ENCODE peak calls at places on chromosomes 16 and 17, in ten cellular contexts. W is fibroblast of pulmonary artery; S is A549; T is hippocampal formation; O is stimulated activated CD4-positive, alpha-beta T cell treated with anti-CD3 and anti-CD28 coated beads, Interleukin-1b, Interleukin-23, amount 100 ng/mL, for 4 hours; H is posterior cingulate gyrus; V is NCI-H187 treated with DMSO at 0.1 percent for 48 hours; K is activated CD4-positive, CD25-positive, alpha-beta regulatory T cell; Y is mucosa of gallbladder; X is activated T-cell treated with anti-CD3 and anti-CD28 coated beads for 1 hour. Q is an unnamed sample.

GRCh38 chr16:17784073-17784472 is 313.3 kb upstream of the XYLT1 start:
- DNase-seq in V (no peak), S (peak), Y (no peak), T (no peak), X (no peak), O (no peak), W (peak), K (no peak), H (no peak), Q (no peak)

GRCh38 chr16:709651-710499 is 4.3 kb upstream of the FBXL16 start:
- DNase-seq in O (no peak), V (peak), W (peak), Y (no peak), X (no peak), H (peak), K (no peak), T (peak), S (peak), Q (peak)

GRCh38 chr17:42536048-42536371 is at the start of gene NAGLU:
- DNase-seq in S (peak), H (peak), Y (peak), O (peak), K (peak), X (peak), W (peak), V (no peak), T (peak), Q (peak)

GRCh38 chr16:85426806-85427205 is 186.3 kb upstream of the GSE1 start:
- DNase-seq in S (no peak), O (no peak), X (no peak), H (no peak), W (no peak), K (no peak), T (no peak), Y (no peak), V (no peak), Q (no peak)

GRCh38 chr16:48912360-48912759 is 302.4 kb upstream of the N4BP1 start:
- DNase-seq in K (no peak), H (no peak), V (no peak), S (no peak), O (no peak), X (no peak), W (no peak), T (no peak), Y (no peak), Q (no peak)

GRCh38 chr17:76956846-76957540 is 88.8 kb downstream of the MGAT5B start:
- DNase-seq in K (no peak), W (no peak), V (no peak), T (no peak), X (no peak), H (no peak), Y (no peak), S (no peak), O (no peak), Q (no peak)

GRCh38 chr17:52505601-52506000 is 347.1 kb upstream of the CA10 start:
- DNase-seq in V (no peak), S (no peak), W (no peak), O (no peak), X (no peak), H (no peak), K (no peak), T (no peak), Y (no peak), Q (no peak)

GRCh38 chr16:84677849-84678248 is 22.0 kb upstream of the USP10 start:
- DNase-seq in X (no peak), S (no peak), V (no peak), K (no peak), O (no peak), Y (no peak), T (no peak), W (no peak), H (no peak), Q (no peak)

GRCh38 chr17:65472602-65473001 is 88.8 kb downstream of the AXIN2 start:
- DNase-seq in K (no peak), H (no peak), S (no peak), V (no peak), X (no peak), T (no peak), W (peak), Y (peak), O (no peak), Q (no peak)

GRCh38 chr17:61813211-61813610 is 50.1 kb downstream of the BRIP1 start:
- DNase-seq in Y (no peak), W (peak), S (no peak), X (no peak), T (no peak), V (no peak), H (no peak), K (no peak), O (no peak), Q (no peak)

GRCh38 chr17:79922161-79922569 is 82.9 kb upstream of the CBX4 start:
- DNase-seq in W (no peak), K (no peak), Y (no peak), O (no peak), S (no peak), T (no peak), X (no peak), H (no peak), V (no peak), Q (peak)

GRCh38 chr17:80512233-80512632 is 32.4 kb upstream of the RPTOR start:
- DNase-seq in S (peak), Y (no peak), W (no peak), X (no peak), K (no peak), O (no peak), H (no peak), T (no peak), V (no peak), Q (no peak)

GRCh38 chr17:16463341-16464000 is 28.5 kb downstream of the LRRC75A start:
- DNase-seq in Y (peak), V (no peak), S (peak), T (no peak), W (peak), H (peak), X (no peak), K (no peak), O (no peak), Q (no peak)

GRCh38 chr16:73113326-73113720 is 65.4 kb upstream of the ZFHX3 start:
- DNase-seq in V (no peak), W (peak), X (no peak), H (no peak), T (no peak), S (no peak), Y (no peak), K (no peak), O (no peak), Q (no peak)

GRCh38 chr16:81635336-81635947 is 143.6 kb upstream of the PLCG2 start:
- DNase-seq in Y (no peak), H (no peak), K (no peak), S (no peak), O (no peak), X (no peak), W (no peak), V (no peak), T (no peak), Q (peak)

GRCh38 chr16:70747703-70748631 is 53.0 kb downstream of the VAC14 start:
- DNase-seq in T (no peak), X (no peak), W (peak), O (no peak), H (no peak), Y (no peak), V (no peak), K (no peak), S (no peak), Q (no peak)

GRCh38 chr16:30637952-30638351 is 12.8 kb upstream of the PRR14 start:
- DNase-seq in S (peak), Y (no peak), T (no peak), V (no peak), X (no peak), O (no peak), H (no peak), W (peak), K (no peak), Q (no peak)

GRCh38 chr16:68287276-68288251 is 23.2 kb downstream of the SLC7A6OS start:
- DNase-seq in W (peak), S (peak), V (no peak), Y (no peak), O (no peak), H (no peak), X (no peak), K (no peak), T (no peak), Q (no peak)

GRCh38 chr16:66996324-66996982 is 8.1 kb downstream of the CES4A start:
- DNase-seq in S (peak), K (no peak), T (peak), H (peak), Y (peak), O (no peak), W (peak), V (no peak), X (no peak), Q (no peak)

GRCh38 chr17:75110307-75110937 is 653 bp downstream of the ARMC7 start:
- DNase-seq in X (no peak), W (no peak), H (no peak), T (no peak), V (no peak), Y (no peak), O (no peak), K (no peak), S (peak), Q (no peak)

GRCh38 chr17:60695960-60696359 is 18.3 kb downstream of the BCAS3 start:
- DNase-seq in Y (no peak), V (no peak), O (no peak), H (no peak), W (no peak), K (no peak), T (no peak), X (no peak), S (no peak), Q (no peak)

GRCh38 chr16:66935319-66936011 is at the start of gene CES2:
- DNase-seq in Y (peak), O (no peak), V (no peak), X (no peak), T (no peak), H (no peak), W (peak), K (no peak), S (no peak), Q (no peak)

GRCh38 chr17:82897514-82898249 is 57.9 kb upstream of the ZNF750 start:
- DNase-seq in O (no peak), H (peak), Y (no peak), T (no peak), S (no peak), K (no peak), W (no peak), X (no peak), V (no peak), Q (no peak)

GRCh38 chr17:79077587-79077986 is 3.0 kb downstream of the ENGASE start:
- DNase-seq in K (no peak), S (no peak), O (no peak), V (no peak), X (no peak), Y (no peak), H (no peak), T (no peak), W (no peak), Q (no peak)

GRCh38 chr16:21663889-21664647 is at the start of gene OTOA:
- DNase-seq in H (no peak), S (no peak), X (peak), V (no peak), W (no peak), O (peak), Y (no peak), T (no peak), K (no peak), Q (no peak)

GRCh38 chr17:1645207-1646171 is at the start of gene SCARF1:
- DNase-seq in H (no peak), V (no peak), X (no peak), Y (no peak), K (no peak), O (no peak), W (no peak), S (no peak), T (no peak), Q (no peak)

GRCh38 chr16:26015776-26016175 is 324.0 kb downstream of the HS3ST4 start:
- DNase-seq in K (no peak), S (no peak), T (no peak), W (no peak), O (no peak), V (no peak), X (no peak), H (no peak), Y (no peak), Q (no peak)

GRCh38 chr17:37273419-37274051 is 102.2 kb upstream of the C17orf78 start:
- DNase-seq in O (no peak), X (no peak), Y (no peak), K (no peak), H (no peak), V (no peak), S (peak), T (no peak), W (peak), Q (no peak)

Q was measured in NCI-H1417 treated with DMSO at 0.1 percent for 48 hours.